ENCODE peak calls at places on chromosomes 1 and 21, in four cellular contexts. X, I, L and P are unnamed samples.

GRCh38 chr1:236419502-236419901 is 25.4 kb downstream of the EDARADD start:
- DNase-seq in I (no peak), X (no peak), L (no peak), P (no peak)

GRCh38 chr1:48023488-48023887 is 26.3 kb upstream of the TRABD2B start:
- DNase-seq in I (no peak), X (no peak), L (no peak), P (no peak)

GRCh38 chr1:235825229-235825628 is 41.5 kb downstream of the LYST start:
- DNase-seq in L (no peak), I (no peak), X (no peak), P (no peak)

GRCh38 chr1:73898540-73898939 is 299.4 kb downstream of the LRRIQ3 start:
- DNase-seq in X (no peak), I (no peak), L (no peak), P (no peak)

GRCh38 chr1:31105646-31106045 is 40.1 kb upstream of the PUM1 start:
- DNase-seq in X (no peak), L (no peak), I (no peak), P (no peak)

GRCh38 chr1:70017770-70018169 is 187.6 kb downstream of the LRRC40 start:
- DNase-seq in X (no peak), L (no peak), I (no peak), P (no peak)

GRCh38 chr1:85692730-85693314 is 15.4 kb downstream of the ZNHIT6 start:
- DNase-seq in X (peak; percentile 16), L (peak; percentile 4), I (no peak), P (no peak)

GRCh38 chr1:1847061-1847460 is 43.8 kb downstream of the GNB1 start:
- DNase-seq in I (no peak), X (no peak), L (no peak), P (no peak)

GRCh38 chr1:21919520-21919919 is 17.6 kb downstream of the HSPG2 start:
- DNase-seq in X (no peak), I (no peak), L (no peak), P (no peak)

GRCh38 chr1:240860023-240860422 is 248.1 kb upstream of the GREM2 start:
- DNase-seq in I (no peak), L (no peak), X (no peak), P (no peak)

GRCh38 chr1:159700312-159700711 is 14.1 kb downstream of the CRP start:
- DNase-seq in L (no peak), I (no peak), X (no peak), P (no peak)

GRCh38 chr1:153119491-153119971 is 6.2 kb upstream of the SPRR2F start:
- DNase-seq in L (no peak), I (no peak), X (no peak), P (no peak)

GRCh38 chr1:209395169-209395568 is 188.3 kb upstream of the CAMK1G start:
- DNase-seq in L (no peak), X (no peak), I (no peak), P (no peak)

GRCh38 chr1:89546082-89546889 is 21.7 kb downstream of the LRRC8B start:
- DNase-seq in X (no peak), L (peak; percentile 49), I (no peak), P (no peak)

GRCh38 chr1:70115315-70115714 is 90.1 kb downstream of the LRRC40 start:
- DNase-seq in I (no peak), L (no peak), X (no peak), P (no peak)

GRCh38 chr1:53334781-53335180 is 6.9 kb upstream of the LRP8 start:
- DNase-seq in X (no peak), I (no peak), L (no peak), P (peak; percentile 23)

GRCh38 chr1:219749370-219749769 is 136.5 kb upstream of the ZC3H11B start:
- DNase-seq in I (no peak), L (no peak), X (no peak), P (no peak)

GRCh38 chr21:46038871-46039397 is 57.4 kb downstream of the COL6A1 start:
- DNase-seq in I (no peak), X (peak; percentile 67), L (no peak), P (no peak)

GRCh38 chr1:30920827-30921226 is 12.3 kb upstream of the SDC3 start:
- DNase-seq in L (no peak), I (no peak), X (no peak), P (no peak)

GRCh38 chr1:214824758-214825157 is 221.8 kb downstream of the CENPF start:
- DNase-seq in I (no peak), L (no peak), X (no peak), P (no peak)

DNA sequence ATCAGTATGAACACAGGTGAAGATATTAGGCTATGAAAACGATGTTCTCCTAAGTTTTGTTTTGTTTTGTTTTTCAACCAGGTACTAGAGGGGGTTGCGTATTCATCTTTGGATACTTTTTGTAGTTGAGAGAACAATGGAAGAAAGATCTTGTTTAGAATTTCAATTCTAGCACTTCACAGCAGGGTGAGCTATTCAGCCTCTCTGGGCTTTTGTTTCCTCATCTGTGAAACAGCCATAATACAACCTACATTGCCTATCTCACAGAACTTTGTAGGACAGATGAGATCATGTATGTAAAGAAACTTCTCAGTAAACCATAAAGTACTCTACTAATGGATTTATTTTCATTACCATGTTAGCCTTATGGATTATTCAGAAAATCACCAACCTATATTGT is 199.5 kb downstream of the GPATCH2 start:
- DNase-seq in X (no peak), I (no peak), L (no peak), P (no peak)
- TF ChIP-seq CTCF in X (no peak), I (no peak), L (no peak), P (no peak)

DNA sequence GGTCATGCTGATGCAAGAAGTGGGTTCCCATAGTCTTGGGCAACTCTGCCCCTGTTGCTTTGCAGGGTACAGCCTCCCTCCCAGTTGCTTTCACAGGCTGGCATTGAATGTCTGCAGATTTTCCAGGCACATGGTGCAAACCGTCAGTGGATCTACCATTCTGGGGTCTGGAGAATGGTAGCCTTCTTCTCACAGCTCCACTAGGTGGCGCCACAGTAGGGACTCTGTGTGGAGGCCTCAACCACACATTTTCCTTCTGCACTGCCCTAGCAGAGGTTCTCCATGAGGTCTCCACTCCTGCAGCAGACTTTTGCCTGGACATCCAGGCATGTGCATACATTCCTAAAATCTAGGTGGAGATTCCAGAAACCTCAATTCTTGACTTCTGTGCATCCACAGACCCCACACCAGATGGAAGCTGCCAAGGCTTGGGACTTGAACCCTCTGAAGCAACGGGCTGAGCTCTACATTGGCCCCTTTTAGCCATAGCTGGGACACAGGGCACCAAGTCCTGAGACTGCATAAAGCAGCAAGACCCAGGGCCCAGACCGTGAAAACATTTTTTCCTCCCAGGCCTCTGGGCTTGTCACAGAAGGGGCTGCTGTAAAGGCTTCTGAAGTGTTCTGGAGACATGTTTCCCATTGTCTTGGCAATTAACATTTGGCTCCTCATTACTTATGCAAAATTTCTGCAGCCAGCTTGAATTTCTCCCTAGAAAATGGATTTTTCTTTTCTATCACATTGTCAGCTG is 466.2 kb upstream of the PBX1 start:
- DNase-seq in X (no peak), I (no peak), L (no peak), P (no peak)
- TF ChIP-seq CTCF in X (peak; percentile 45), I (no peak), L (no peak), P (no peak)

DNA sequence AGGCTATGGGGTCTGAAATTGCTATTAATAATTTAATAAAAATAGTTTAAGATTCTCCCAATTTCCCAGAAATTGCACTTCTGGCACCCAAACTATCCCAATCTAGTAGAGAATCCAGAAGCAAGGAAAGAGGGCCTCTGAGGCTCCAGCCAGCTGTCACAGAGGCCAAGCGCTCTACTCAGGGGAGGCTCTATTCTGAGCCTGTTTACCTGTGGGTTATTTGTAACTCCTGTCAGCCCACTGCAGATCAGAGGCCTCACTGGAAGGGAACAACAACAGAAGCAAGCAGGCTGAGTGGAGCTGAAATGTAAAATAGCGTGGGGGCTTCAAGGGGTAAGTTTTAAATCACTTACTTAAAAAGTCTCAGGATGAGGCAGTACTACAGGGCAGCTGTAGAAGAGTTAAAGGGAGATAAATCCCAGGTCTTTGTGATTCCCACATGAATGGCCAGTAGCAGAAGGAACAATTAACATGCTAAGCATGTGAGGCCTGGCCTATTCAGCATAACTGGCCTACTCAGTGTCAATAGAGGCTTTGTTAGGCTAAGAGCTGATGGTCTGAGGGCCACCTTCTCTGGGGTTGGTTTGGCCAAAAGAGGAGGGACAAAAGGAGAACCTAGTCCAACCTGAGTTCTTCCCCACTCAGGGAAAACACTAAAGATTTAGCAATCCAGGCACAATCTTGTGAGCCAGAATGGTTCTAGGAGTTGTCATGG is 12.8 kb downstream of the ZNF687 start:
- DNase-seq in X (no peak), L (no peak), I (no peak), P (no peak)
- TF ChIP-seq CTCF in X (no peak), L (no peak), I (no peak), P (no peak)

DNA sequence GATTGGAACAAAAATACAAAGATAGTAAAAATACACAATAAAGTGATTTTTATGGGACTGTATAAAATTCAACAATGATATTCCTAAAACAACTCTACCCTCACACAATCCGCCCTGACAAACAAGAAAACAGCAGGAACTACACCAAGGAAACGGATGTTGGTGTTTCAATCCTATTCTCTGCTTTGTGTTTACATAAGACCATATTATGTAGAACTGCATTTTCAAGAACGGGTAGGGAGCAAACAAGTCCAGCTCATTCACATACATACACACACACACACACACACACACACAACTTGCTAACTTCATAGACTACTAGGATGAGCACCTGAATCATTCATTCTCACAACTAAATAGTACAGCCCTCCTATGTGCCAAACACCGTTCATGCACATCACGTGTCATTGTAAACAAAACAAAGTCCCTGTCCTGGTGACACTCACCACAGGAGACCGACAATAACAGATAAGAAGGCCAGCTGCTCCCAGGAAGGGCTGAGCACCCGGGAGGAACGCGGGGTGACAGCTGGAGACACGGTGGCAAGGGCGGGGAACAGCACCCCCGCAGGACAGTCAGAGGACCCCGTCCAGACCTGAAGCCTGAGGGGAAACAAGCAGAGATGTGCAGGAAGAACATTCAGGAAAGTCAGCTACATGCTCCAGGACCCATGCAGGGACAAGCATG is 43.0 kb downstream of the NPHP4 start:
- DNase-seq in L (no peak), X (no peak), I (no peak), P (no peak)
- TF ChIP-seq CTCF in L (no peak), X (peak; percentile 21), I (no peak), P (no peak)

GRCh38 chr1:16072616-16073484 is 601 bp downstream of the FAM131C start:
- DNase-seq in L (no peak), X (no peak), I (no peak), P (no peak)
- TF ChIP-seq CTCF in L (no peak), X (peak; percentile 3), I (no peak), P (no peak)

GRCh38 chr1:116722016-116722838 is 32.0 kb upstream of the CD2 start:
- DNase-seq in L (peak; percentile 75), X (no peak), I (no peak), P (no peak)
- TF ChIP-seq CTCF in L (no peak), X (no peak), I (no peak), P (no peak)

DNA sequence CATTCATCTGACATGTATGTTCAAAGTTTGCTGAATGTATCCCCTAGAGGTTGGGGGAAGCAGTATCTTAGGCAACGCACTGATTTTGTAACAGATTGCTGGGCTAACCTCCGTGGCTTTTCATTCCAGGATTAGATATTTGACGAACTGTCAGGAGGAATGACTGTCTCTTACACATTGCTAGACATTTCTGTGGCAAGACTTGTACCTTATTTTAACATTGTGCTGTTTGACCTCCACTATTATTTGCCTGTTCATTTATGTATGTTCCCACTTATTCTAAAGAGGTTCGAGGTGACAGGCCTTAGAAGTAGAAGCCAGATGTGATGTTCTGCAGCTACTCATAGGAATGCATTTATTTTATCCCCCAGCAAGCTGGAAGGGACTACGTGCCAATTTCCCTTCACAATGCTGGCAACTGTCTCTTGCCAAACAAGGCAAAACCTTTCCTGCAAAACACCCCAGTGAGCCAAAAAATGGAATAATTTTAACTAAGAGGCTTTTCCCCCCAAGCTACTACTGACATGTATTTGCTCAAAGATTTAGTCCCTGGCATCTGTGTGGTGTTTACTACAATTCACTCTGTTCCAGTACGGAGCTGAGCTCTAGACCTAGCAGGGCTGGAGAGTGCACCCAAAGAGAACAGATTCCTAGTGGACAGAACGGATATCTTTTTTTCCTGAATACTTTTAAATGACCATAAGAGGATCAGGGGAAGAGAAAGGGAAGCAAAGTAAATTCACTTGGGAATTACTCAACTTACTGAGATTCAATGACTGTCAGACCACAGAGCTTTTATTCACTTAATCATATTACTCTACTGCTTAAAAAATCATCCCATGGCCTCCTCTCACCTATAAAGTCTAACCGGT is 646.2 kb downstream of the SMYD3 start:
- DNase-seq in X (no peak), L (no peak), I (no peak), P (no peak)
- TF ChIP-seq CTCF in X (no peak), L (no peak), I (no peak), P (no peak)